ENCODE peak calls at places on chromosomes 3 and 15, in eight cellular contexts. M is right atrium auricular region; W is OCI-LY7; U is HCT116; L is naive thymus-derived CD4-positive, alpha-beta T cell; T is CD4-positive, CD25-positive, alpha-beta regulatory T cell; R is heart left ventricle; G is breast epithelium. O is an unnamed sample. For H3K36me3 and H3K4me1, the result is how much of the 10 kb centered on the place peaks cover.

GRCh38 chr3:177589921-177590336 is 392.6 kb upstream of the TBL1XR1 start:
- DNase-seq in W (no peak), R (no peak), U (peak), T (no peak), G (no peak), M (no peak), L (no peak), O (peak)

GRCh38 chr3:171461087-171461917 is 1.1 kb upstream of the TNIK start:
- DNase-seq in W (no peak), L (peak), R (no peak), U (peak), G (no peak), M (no peak), T (no peak), O (peak)

GRCh38 chr3:55626284-55626675 is 139.2 kb upstream of the WNT5A start:
- DNase-seq in L (no peak), W (no peak), U (no peak), M (no peak), G (no peak), T (no peak), R (no peak), O (no peak)

GRCh38 chr3:66037330-66037985 is 1.3 kb downstream of the MAGI1 start:
- DNase-seq in U (no peak), W (no peak), L (no peak), M (peak), G (peak), T (no peak), R (peak), O (peak)

GRCh38 chr3:111070772-111071256 is 802 bp upstream of the NECTIN3 start:
- DNase-seq in R (peak), M (peak), U (no peak), T (no peak), G (no peak), L (peak), W (no peak), O (no peak)

GRCh38 chr3:61936344-61936937 is 375.1 kb downstream of the PTPRG start:
- DNase-seq in T (no peak), G (no peak), R (no peak), M (no peak), L (no peak), W (peak), U (no peak), O (peak)

GRCh38 chr15:25062551-25063430 is 108.0 kb downstream of the SNRPN start:
- DNase-seq in T (no peak), R (no peak), G (peak), L (no peak), U (no peak), W (no peak), M (no peak), O (peak)

GRCh38 chr3:143222505-143222904 is 102.9 kb downstream of the CHST2 start:
- DNase-seq in T (no peak), U (no peak), G (no peak), M (no peak), W (no peak), L (no peak), R (no peak), O (no peak)

GRCh38 chr15:68403161-68403941 is 28.6 kb downstream of the ITGA11 start:
- DNase-seq in M (peak), R (no peak), T (no peak), G (no peak), W (no peak), U (no peak), L (no peak), O (no peak)

GRCh38 chr3:173599673-173600072 is 202.1 kb downstream of the NLGN1 start:
- DNase-seq in M (no peak), L (no peak), R (no peak), W (no peak), U (no peak), G (no peak), T (no peak), O (no peak)

GRCh38 chr3:191882289-191882688 is 421.3 kb downstream of the PYDC2 start:
- DNase-seq in T (no peak), W (no peak), R (no peak), G (no peak), U (no peak), M (no peak), L (no peak), O (no peak)

GRCh38 chr3:122200681-122201080 is 17.2 kb downstream of the CASR start:
- DNase-seq in W (no peak), M (no peak), U (no peak), L (no peak), T (no peak), G (no peak), R (no peak), O (no peak)

GRCh38 chr3:13853978-13854296 is 25.9 kb downstream of the WNT7A start:
- DNase-seq in U (peak), W (no peak), M (no peak), L (no peak), R (no peak), T (no peak), G (no peak), O (no peak)

GRCh38 chr3:54873059-54873695 is 54.7 kb downstream of the LRTM1 start:
- DNase-seq in L (no peak), M (no peak), U (no peak), G (no peak), R (no peak), T (no peak), W (no peak), O (no peak)

GRCh38 chr3:187520027-187520945 is 149.9 kb downstream of the SST start:
- DNase-seq in T (no peak), G (no peak), M (no peak), R (peak), U (no peak), W (no peak), L (no peak), O (no peak)

GRCh38 chr15:39124925-39125625 is 455.8 kb upstream of the THBS1 start:
- DNase-seq in M (no peak), L (no peak), W (no peak), T (no peak), U (no peak), G (no peak), R (no peak), O (no peak)

GRCh38 chr15:57373882-57374276 is 2.4 kb upstream of the CGNL1 start:
- DNase-seq in T (no peak), L (no peak), G (no peak), R (no peak), M (no peak), W (no peak), U (no peak), O (no peak)

GRCh38 chr3:111582114-111582461 is 13.1 kb downstream of the ZBED2 start:
- DNase-seq in R (no peak), L (no peak), M (no peak), G (no peak), T (no peak), W (no peak), U (peak), O (no peak)

GRCh38 chr3:116166121-116166520 is 279.2 kb downstream of the LSAMP start:
- DNase-seq in U (no peak), L (no peak), R (no peak), M (no peak), T (no peak), G (no peak), W (no peak), O (no peak)

GRCh38 chr15:72196409-72197044 is 1.1 kb downstream of the GRAMD2A start:
- DNase-seq in L (no peak), M (no peak), U (no peak), R (no peak), W (no peak), G (no peak), T (no peak), O (no peak)

GRCh38 chr15:44299997-44300396 is 11.5 kb downstream of the GOLM2 start:
- DNase-seq in T (no peak), L (no peak), W (no peak), G (no peak), U (no peak), R (no peak), M (no peak), O (no peak)

GRCh38 chr15:66698318-66698961 is 3.6 kb upstream of the SMAD6 start:
- DNase-seq in L (no peak), T (no peak), U (peak), G (peak), R (peak), M (peak), W (peak), O (peak)

GRCh38 chr3:45154641-45155147 is 8.5 kb upstream of the CDCP1 start:
- DNase-seq in M (no peak), G (no peak), L (no peak), R (no peak), T (no peak), U (no peak), W (no peak), O (no peak)

GRCh38 chr3:123723527-123724168 is 138.8 kb upstream of the HACD2 start:
- DNase-seq in L (peak), T (peak), G (no peak), U (peak), M (peak), W (peak), R (no peak), O (peak)

GRCh38 chr3:143430582-143430981 is 311.0 kb downstream of the CHST2 start:
- DNase-seq in T (no peak), U (no peak), L (no peak), R (no peak), M (no peak), G (no peak), W (no peak), O (no peak)

GRCh38 chr3:153379516-153379915 is 217.5 kb downstream of the RAP2B start:
- DNase-seq in U (no peak), L (no peak), G (no peak), T (no peak), M (no peak), R (no peak), W (no peak), O (no peak)

GRCh38 chr3:101720851-101721649 is 3.4 kb upstream of the CEP97 start:
- DNase-seq in U (no peak), L (peak), W (peak), T (no peak), G (no peak), M (no peak), R (no peak), O (no peak)

GRCh38 chr3:60742606-60743145 is 508.6 kb downstream of the FHIT start:
- DNase-seq in U (no peak), W (no peak), L (no peak), M (peak), G (no peak), R (no peak), T (no peak), O (no peak)

GRCh38 chr15:81427176-81427575 is 53.2 kb upstream of the TMC3 start:
- DNase-seq in U (no peak), T (no peak), M (no peak), W (no peak), R (no peak), G (no peak), L (no peak), O (no peak)
- H3K36me3 ChIP-seq in U (under half), T (under half), M (under half), W (under half), R (under half), G (under half), L (under half), O (under half)

GRCh38 chr3:69747511-69748248 is 8.4 kb downstream of the MITF start:
- DNase-seq in L (no peak), W (no peak), U (no peak), R (no peak), T (no peak), M (no peak), G (no peak), O (no peak)

GRCh38 chr3:69746119-69746518 is 6.9 kb downstream of the MITF start:
- DNase-seq in G (no peak), R (no peak), W (no peak), T (no peak), L (no peak), U (no peak), M (no peak), O (no peak)

GRCh38 chr3:69745503-69745902 is 6.2 kb downstream of the MITF start:
- DNase-seq in U (no peak), W (no peak), R (no peak), L (no peak), M (no peak), T (no peak), G (no peak), O (no peak)

GRCh38 chr3:69743975-69744374 is 4.7 kb downstream of the MITF start:
- DNase-seq in U (no peak), L (no peak), T (no peak), W (no peak), M (no peak), G (no peak), R (no peak), O (no peak)

DNA sequence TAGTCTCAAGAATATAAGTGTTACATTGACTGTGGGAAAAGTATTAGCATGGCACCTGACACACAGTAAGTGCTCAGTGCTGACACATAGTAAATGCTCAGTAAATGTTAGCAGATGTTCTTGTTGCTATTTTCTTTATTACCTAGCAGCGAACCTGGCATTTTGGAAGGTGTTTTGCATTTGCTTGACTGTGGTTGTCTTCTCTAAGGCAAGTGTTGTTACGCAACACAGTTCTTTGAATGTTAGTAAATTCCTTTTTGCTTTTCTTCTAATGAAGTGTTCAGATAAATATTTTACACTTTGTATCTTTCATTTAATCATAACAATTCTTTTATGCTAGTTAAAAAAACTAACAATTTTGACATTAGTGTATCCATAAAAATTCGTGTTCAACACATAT is 5.2 kb downstream of the MITF start:
- DNase-seq in U (no peak), L (no peak), M (no peak), W (no peak), G (no peak), R (no peak), T (no peak), O (no peak)
- H3K4me1 ChIP-seq in U (under half), L (under half), M (under half), W (under half), G (under half), R (half or more), T (under half), O (under half)

GRCh38 chr15:61987824-61988223 is 72.4 kb downstream of the VPS13C start:
- DNase-seq in M (no peak), L (no peak), G (no peak), T (no peak), U (no peak), R (no peak), W (no peak), O (no peak)

GRCh38 chr15:61978225-61978624 is 82.0 kb downstream of the VPS13C start:
- DNase-seq in R (no peak), G (no peak), U (no peak), M (no peak), L (no peak), T (no peak), W (no peak), O (no peak)

DNA sequence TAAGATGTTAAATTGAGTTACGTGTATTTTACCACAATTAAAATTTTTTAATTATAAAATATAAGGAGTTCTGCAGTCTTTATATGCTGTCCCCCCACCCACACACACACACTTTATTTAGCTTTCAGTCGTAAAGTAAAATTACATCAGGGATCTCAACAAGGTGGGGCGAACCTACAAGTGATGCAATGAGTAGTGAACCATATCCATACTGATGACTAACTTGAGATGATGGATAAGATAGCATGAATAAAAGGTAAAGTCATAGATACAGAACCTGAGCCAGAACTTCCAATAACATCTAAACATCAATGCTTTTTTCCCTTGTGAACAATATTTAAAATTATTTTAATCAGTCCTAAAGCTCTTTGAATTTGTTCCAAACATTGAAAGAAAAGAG is 77.2 kb downstream of the VPS13C start:
- DNase-seq in U (no peak), W (no peak), G (no peak), M (no peak), L (no peak), T (no peak), R (no peak), O (no peak)
- H3K36me3 ChIP-seq in U (under half), W (half or more), G (under half), M (under half), L (under half), T (half or more), R (half or more), O (under half)

DNA sequence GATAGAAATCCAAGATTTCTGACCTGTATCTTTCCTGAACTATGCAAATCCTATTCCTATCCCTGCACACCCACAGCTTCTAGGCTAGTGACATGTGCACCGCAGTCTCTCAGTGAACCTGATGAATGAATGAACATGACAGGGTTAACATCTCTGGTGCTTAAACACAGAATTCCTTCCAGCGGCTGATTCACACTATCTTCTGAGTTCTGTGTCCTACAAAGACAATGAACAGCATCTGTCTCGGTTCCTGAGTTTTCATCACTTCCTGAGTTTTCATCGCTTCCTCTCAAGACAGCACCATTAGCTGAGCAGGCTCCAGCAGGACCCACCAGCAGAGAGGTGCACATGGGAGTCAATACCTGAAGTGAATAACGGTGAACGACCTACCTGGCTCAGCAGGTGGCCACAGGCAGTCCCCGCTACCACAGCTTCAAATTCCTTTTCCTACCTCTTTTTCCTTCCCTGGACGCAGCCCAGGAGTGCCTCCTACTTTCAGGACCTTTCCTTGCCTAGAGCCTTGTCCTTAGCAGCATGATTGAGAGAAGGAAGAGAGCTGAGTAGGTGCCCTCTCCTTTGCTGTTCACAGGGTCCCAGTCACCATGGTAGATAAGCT is 113.5 kb downstream of the IGF2BP2 start:
- DNase-seq in M (no peak), W (no peak), L (no peak), R (no peak), U (no peak), G (no peak), T (no peak), O (no peak)
- H3K4me1 ChIP-seq in M (under half), W (under half), L (under half), R (under half), U (under half), G (under half), T (under half), O (under half)

GRCh38 chr15:77667351-77667750 is 34.6 kb upstream of the LINGO1 start:
- DNase-seq in L (no peak), G (no peak), W (no peak), U (no peak), M (no peak), T (no peak), R (no peak), O (no peak)
- H3K36me3 ChIP-seq in L (under half), G (under half), W (under half), U (under half), M (under half), T (under half), R (under half), O (under half)

GRCh38 chr3:194844046-194844445 is 158.4 kb downstream of the FAM43A start:
- DNase-seq in W (no peak), M (no peak), T (no peak), L (no peak), U (no peak), R (no peak), G (no peak), O (no peak)
- H3K4me1 ChIP-seq in W (under half), M (under half), T (under half), L (under half), U (under half), R (under half), G (under half), O (under half)

O was measured in body of pancreas.